ENCODE peak calls at places on chromosomes 3 and 15, in seven cellular contexts. One of them, this sample, is unnamed.

GRCh38 chr15:71082803-71083202 is 32.5 kb upstream of the THSD4 start:
- DNase-seq in K562: no peak
- DNase-seq in sigmoid colon: no peak
- DNase-seq in transverse colon: no peak
- DNase-seq in stomach: no peak
- DNase-seq in heart left ventricle: peak; percentile 42
- DNase-seq in adrenal gland: peak; percentile 76
- DNase-seq in this sample: no peak

GRCh38 chr3:12967751-12968209 is 105.4 kb downstream of the IQSEC1 start:
- DNase-seq in K562: peak; percentile 100
- DNase-seq in sigmoid colon: peak; percentile 96
- DNase-seq in transverse colon: peak; percentile 93
- DNase-seq in stomach: peak; percentile 92
- DNase-seq in heart left ventricle: peak; percentile 92
- DNase-seq in adrenal gland: peak; percentile 93
- DNase-seq in this sample: peak; percentile 98

GRCh38 chr3:188223936-188224335 is 70.0 kb downstream of the LPP start:
- DNase-seq in K562: no peak
- DNase-seq in sigmoid colon: no peak
- DNase-seq in transverse colon: no peak
- DNase-seq in stomach: no peak
- DNase-seq in heart left ventricle: no peak
- DNase-seq in adrenal gland: peak; percentile 36
- DNase-seq in this sample: no peak

GRCh38 chr3:188348445-188349244 is 194.7 kb downstream of the LPP start:
- DNase-seq in K562: no peak
- DNase-seq in sigmoid colon: peak; percentile 80
- DNase-seq in transverse colon: peak; percentile 21
- DNase-seq in stomach: peak; percentile 73
- DNase-seq in heart left ventricle: peak; percentile 69
- DNase-seq in adrenal gland: peak; percentile 73
- DNase-seq in this sample: no peak

GRCh38 chr15:26087395-26087794 is 224.3 kb upstream of the ATP10A start:
- DNase-seq in K562: no peak
- DNase-seq in sigmoid colon: no peak
- DNase-seq in transverse colon: no peak
- DNase-seq in stomach: no peak
- DNase-seq in heart left ventricle: no peak
- DNase-seq in adrenal gland: no peak
- DNase-seq in this sample: no peak

GRCh38 chr15:93861956-93862741 is 369.2 kb upstream of the MCTP2 start:
- DNase-seq in K562: no peak
- DNase-seq in sigmoid colon: peak; percentile 65
- DNase-seq in transverse colon: peak; percentile 11
- DNase-seq in stomach: no peak
- DNase-seq in heart left ventricle: no peak
- DNase-seq in adrenal gland: no peak
- DNase-seq in this sample: no peak

GRCh38 chr15:95684693-95685115 is 645.8 kb upstream of the NR2F2 start:
- DNase-seq in K562: peak; percentile 46
- DNase-seq in sigmoid colon: no peak
- DNase-seq in transverse colon: no peak
- DNase-seq in stomach: no peak
- DNase-seq in heart left ventricle: no peak
- DNase-seq in adrenal gland: no peak
- DNase-seq in this sample: no peak

GRCh38 chr15:49270541-49271421 is 100.7 kb downstream of the GALK2 start:
- DNase-seq in K562: no peak
- DNase-seq in sigmoid colon: no peak
- DNase-seq in transverse colon: no peak
- DNase-seq in stomach: no peak
- DNase-seq in heart left ventricle: no peak
- DNase-seq in adrenal gland: peak; percentile 55
- DNase-seq in this sample: no peak

GRCh38 chr3:28077566-28077965 is 163.9 kb upstream of the CMC1 start:
- DNase-seq in K562: no peak
- DNase-seq in sigmoid colon: no peak
- DNase-seq in transverse colon: no peak
- DNase-seq in stomach: no peak
- DNase-seq in heart left ventricle: no peak
- DNase-seq in adrenal gland: no peak
- DNase-seq in this sample: no peak

GRCh38 chr15:40487816-40488682 is 17.3 kb downstream of the CHST14 start:
- DNase-seq in K562: no peak
- DNase-seq in sigmoid colon: no peak
- DNase-seq in transverse colon: no peak
- DNase-seq in stomach: no peak
- DNase-seq in heart left ventricle: no peak
- DNase-seq in adrenal gland: peak; percentile 25
- DNase-seq in this sample: peak; percentile 30

GRCh38 chr15:80177151-80177550 is 24.4 kb downstream of the FAH start:
- DNase-seq in K562: no peak
- DNase-seq in sigmoid colon: no peak
- DNase-seq in transverse colon: no peak
- DNase-seq in stomach: no peak
- DNase-seq in heart left ventricle: no peak
- DNase-seq in adrenal gland: no peak
- DNase-seq in this sample: no peak

GRCh38 chr15:57216288-57216687 is 160.0 kb upstream of the CGNL1 start:
- DNase-seq in K562: no peak
- DNase-seq in sigmoid colon: no peak
- DNase-seq in transverse colon: no peak
- DNase-seq in stomach: no peak
- DNase-seq in heart left ventricle: no peak
- DNase-seq in adrenal gland: no peak
- DNase-seq in this sample: no peak

GRCh38 chr3:190172751-190173150 is 52.1 kb upstream of the P3H2 start:
- DNase-seq in K562: no peak
- DNase-seq in sigmoid colon: no peak
- DNase-seq in transverse colon: no peak
- DNase-seq in stomach: no peak
- DNase-seq in heart left ventricle: no peak
- DNase-seq in adrenal gland: no peak
- DNase-seq in this sample: no peak

GRCh38 chr3:85360742-85361387 is 402.1 kb downstream of the CADM2 start:
- DNase-seq in K562: peak; percentile 2
- DNase-seq in sigmoid colon: no peak
- DNase-seq in transverse colon: peak; percentile 55
- DNase-seq in stomach: peak; percentile 37
- DNase-seq in heart left ventricle: peak; percentile 10
- DNase-seq in adrenal gland: peak; percentile 78
- DNase-seq in this sample: peak; percentile 26

GRCh38 chr3:45793482-45794176 is 2.7 kb downstream of the SLC6A20 start:
- DNase-seq in K562: no peak
- DNase-seq in sigmoid colon: no peak
- DNase-seq in transverse colon: no peak
- DNase-seq in stomach: no peak
- DNase-seq in heart left ventricle: no peak
- DNase-seq in adrenal gland: no peak
- DNase-seq in this sample: no peak

GRCh38 chr3:69058180-69058946 is 6.2 kb upstream of the TMF1 start:
- DNase-seq in K562: no peak
- DNase-seq in sigmoid colon: no peak
- DNase-seq in transverse colon: no peak
- DNase-seq in stomach: no peak
- DNase-seq in heart left ventricle: no peak
- DNase-seq in adrenal gland: no peak
- DNase-seq in this sample: no peak

GRCh38 chr15:77784361-77785292 is 151.9 kb upstream of the LINGO1 start:
- DNase-seq in K562: peak; percentile 72
- DNase-seq in sigmoid colon: no peak
- DNase-seq in transverse colon: no peak
- DNase-seq in stomach: no peak
- DNase-seq in heart left ventricle: no peak
- DNase-seq in adrenal gland: peak; percentile 54
- DNase-seq in this sample: no peak

GRCh38 chr15:53787349-53787748 is 27.9 kb upstream of the WDR72 start:
- DNase-seq in K562: no peak
- DNase-seq in sigmoid colon: no peak
- DNase-seq in transverse colon: no peak
- DNase-seq in stomach: no peak
- DNase-seq in heart left ventricle: no peak
- DNase-seq in adrenal gland: no peak
- DNase-seq in this sample: no peak

GRCh38 chr15:90219421-90220141 is 14.2 kb downstream of the CIB1 start:
- DNase-seq in K562: peak; percentile 81
- DNase-seq in sigmoid colon: no peak
- DNase-seq in transverse colon: peak; percentile 57
- DNase-seq in stomach: no peak
- DNase-seq in heart left ventricle: no peak
- DNase-seq in adrenal gland: no peak
- DNase-seq in this sample: peak; percentile 45

GRCh38 chr3:72847282-72847681 is 963 bp downstream of the SHQ1 start:
- DNase-seq in K562: no peak
- DNase-seq in sigmoid colon: no peak
- DNase-seq in transverse colon: no peak
- DNase-seq in stomach: no peak
- DNase-seq in heart left ventricle: no peak
- DNase-seq in adrenal gland: no peak
- DNase-seq in this sample: no peak

GRCh38 chr3:72844436-72844999 is 3.7 kb downstream of the SHQ1 start:
- DNase-seq in K562: no peak
- DNase-seq in sigmoid colon: no peak
- DNase-seq in transverse colon: no peak
- DNase-seq in stomach: no peak
- DNase-seq in heart left ventricle: no peak
- DNase-seq in adrenal gland: no peak
- DNase-seq in this sample: no peak

GRCh38 chr3:72848703-72849081 is 447 bp upstream of the SHQ1 start:
- DNase-seq in K562: no peak
- DNase-seq in sigmoid colon: no peak
- DNase-seq in transverse colon: no peak
- DNase-seq in stomach: no peak
- DNase-seq in heart left ventricle: no peak
- DNase-seq in adrenal gland: no peak
- DNase-seq in this sample: no peak

DNA sequence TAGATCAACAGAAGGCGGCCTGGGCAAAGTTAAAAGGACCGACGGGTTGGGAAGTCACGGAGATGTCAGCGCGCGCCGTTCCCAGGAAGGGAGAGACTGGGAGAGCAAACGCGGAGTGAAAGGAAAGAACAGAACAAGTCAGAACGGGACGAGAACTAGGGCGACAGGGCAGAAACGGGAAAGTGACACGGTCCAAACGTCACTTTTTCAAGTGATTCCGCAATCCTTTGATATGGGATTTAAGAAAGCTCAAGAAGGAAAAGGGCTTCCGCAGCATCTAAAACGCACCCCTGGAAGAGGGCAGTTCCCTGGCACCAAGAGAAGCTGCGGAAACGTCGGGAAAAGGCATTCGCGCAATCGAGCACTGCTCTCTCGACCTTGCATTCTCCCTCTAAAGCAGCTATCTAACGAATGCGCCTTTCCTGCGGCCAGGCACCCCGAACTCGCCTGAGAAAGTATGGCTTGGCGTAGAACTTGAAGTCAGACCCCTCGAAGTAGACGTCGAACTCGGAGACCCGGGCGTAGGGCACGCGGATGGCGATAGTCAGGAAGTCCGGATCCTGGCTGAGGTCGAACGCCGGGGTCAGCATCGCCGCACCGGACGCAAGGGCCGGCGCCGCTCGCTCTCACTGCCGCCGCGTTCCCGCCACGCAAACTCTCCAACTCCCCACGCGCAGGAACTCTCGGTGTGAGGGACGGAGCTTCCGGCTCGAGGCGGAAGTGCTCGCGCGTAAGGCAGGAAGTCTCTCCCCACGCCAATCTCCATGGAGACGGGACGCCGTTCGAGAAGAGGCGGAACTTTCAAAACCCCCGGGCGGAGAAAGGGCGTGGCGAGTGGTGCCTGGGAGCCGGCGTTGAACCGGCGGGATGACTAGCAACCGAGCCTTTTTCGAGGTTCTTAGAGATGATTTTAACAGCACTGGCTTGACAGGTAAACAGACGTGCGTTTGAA is at the start of gene SHQ1:
- DNase-seq in K562: peak; percentile 86
- DNase-seq in sigmoid colon: peak; percentile 98
- DNase-seq in transverse colon: peak; percentile 98
- DNase-seq in stomach: peak; percentile 97
- DNase-seq in heart left ventricle: peak; percentile 96
- DNase-seq in adrenal gland: peak; percentile 98
- DNase-seq in this sample: peak; percentile 94
- TF ChIP-seq POLR2A in K562: peak; percentile 73
- TF ChIP-seq POLR2A in sigmoid colon: peak; percentile 36
- TF ChIP-seq POLR2A in transverse colon: peak; percentile 25
- TF ChIP-seq POLR2A in stomach: no peak
- TF ChIP-seq POLR2A in heart left ventricle: peak; percentile 71
- TF ChIP-seq POLR2A in adrenal gland: peak; percentile 23
- TF ChIP-seq POLR2A in this sample: peak; percentile 51

GRCh38 chr3:78917541-78917940 is 850.3 kb downstream of the ROBO1 start:
- DNase-seq in K562: no peak
- DNase-seq in sigmoid colon: no peak
- DNase-seq in transverse colon: no peak
- DNase-seq in stomach: no peak
- DNase-seq in heart left ventricle: no peak
- DNase-seq in adrenal gland: no peak
- DNase-seq in this sample: no peak
- H3K27ac ChIP-seq in K562: no peak overlapping the region
- H3K27ac ChIP-seq in sigmoid colon: no peak overlapping the region
- H3K27ac ChIP-seq in transverse colon: no peak overlapping the region
- H3K27ac ChIP-seq in stomach: no peak overlapping the region
- H3K27ac ChIP-seq in heart left ventricle: no peak overlapping the region
- H3K27ac ChIP-seq in adrenal gland: no peak overlapping the region
- H3K27ac ChIP-seq in this sample: no peak overlapping the region

GRCh38 chr3:49161808-49162530 is 4.2 kb downstream of the CCDC71 start:
- DNase-seq in K562: no peak
- DNase-seq in sigmoid colon: no peak
- DNase-seq in transverse colon: no peak
- DNase-seq in stomach: no peak
- DNase-seq in heart left ventricle: no peak
- DNase-seq in adrenal gland: no peak
- DNase-seq in this sample: no peak

GRCh38 chr3:49161197-49161596 is 4.9 kb downstream of the CCDC71 start:
- DNase-seq in K562: no peak
- DNase-seq in sigmoid colon: no peak
- DNase-seq in transverse colon: no peak
- DNase-seq in stomach: no peak
- DNase-seq in heart left ventricle: no peak
- DNase-seq in adrenal gland: no peak
- DNase-seq in this sample: no peak

GRCh38 chr3:49158792-49159191 is 7.3 kb downstream of the CCDC71 start:
- DNase-seq in K562: no peak
- DNase-seq in sigmoid colon: no peak
- DNase-seq in transverse colon: no peak
- DNase-seq in stomach: no peak
- DNase-seq in heart left ventricle: no peak
- DNase-seq in adrenal gland: no peak
- DNase-seq in this sample: no peak

GRCh38 chr3:49157289-49157688 is 8.8 kb downstream of the CCDC71 start:
- DNase-seq in K562: no peak
- DNase-seq in sigmoid colon: no peak
- DNase-seq in transverse colon: no peak
- DNase-seq in stomach: no peak
- DNase-seq in heart left ventricle: no peak
- DNase-seq in adrenal gland: no peak
- DNase-seq in this sample: no peak

GRCh38 chr3:49158108-49158709 is 7.9 kb downstream of the CCDC71 start:
- DNase-seq in K562: peak; percentile 40
- DNase-seq in sigmoid colon: no peak
- DNase-seq in transverse colon: peak; percentile 64
- DNase-seq in stomach: peak; percentile 62
- DNase-seq in heart left ventricle: no peak
- DNase-seq in adrenal gland: peak; percentile 67
- DNase-seq in this sample: no peak
- TF ChIP-seq POLR2A in K562: no peak
- TF ChIP-seq POLR2A in sigmoid colon: no peak
- TF ChIP-seq POLR2A in transverse colon: no peak
- TF ChIP-seq POLR2A in stomach: no peak
- TF ChIP-seq POLR2A in heart left ventricle: no peak
- TF ChIP-seq POLR2A in adrenal gland: no peak
- TF ChIP-seq POLR2A in this sample: no peak

GRCh38 chr3:64291345-64291744 is 66.1 kb upstream of the PRICKLE2 start:
- DNase-seq in K562: no peak
- DNase-seq in sigmoid colon: peak; percentile 83
- DNase-seq in transverse colon: peak; percentile 11
- DNase-seq in stomach: no peak
- DNase-seq in heart left ventricle: no peak
- DNase-seq in adrenal gland: peak; percentile 64
- DNase-seq in this sample: no peak
- H3K27ac ChIP-seq in K562: no peak overlapping the region
- H3K27ac ChIP-seq in sigmoid colon: peak overlapping the region; percentile 26
- H3K27ac ChIP-seq in transverse colon: peak overlapping the region; percentile 59
- H3K27ac ChIP-seq in stomach: peak overlapping the region; percentile 50
- H3K27ac ChIP-seq in heart left ventricle: no peak overlapping the region
- H3K27ac ChIP-seq in adrenal gland: peak overlapping the region; percentile 74
- H3K27ac ChIP-seq in this sample: no peak overlapping the region